ENCODE peak calls at places on chromosomes 6 and 20, in five cellular contexts. Q is memory B cell, A is foreskin melanocyte, B is nephron progenitor cell, J is MM.1S. W is an unnamed sample.

GRCh38 chr6:33314515-33314942 is 651 bp upstream of the TAPBP start:
- DNase-seq in Q (peak; percentile 70), A (peak; percentile 73), B (peak; percentile 40), J (peak; percentile 56), W (peak; percentile 62)

GRCh38 chr20:59400666-59401065 is 100.3 kb downstream of the EDN3 start:
- DNase-seq in Q (no peak), A (no peak), B (no peak), J (no peak), W (no peak)

GRCh38 chr6:167443098-167443680 is 118.3 kb downstream of the TTLL2 start:
- DNase-seq in Q (no peak), A (no peak), B (no peak), J (no peak), W (no peak)

GRCh38 chr6:56695702-56696101 is 53.0 kb upstream of the DST start:
- DNase-seq in Q (no peak), A (no peak), B (no peak), J (no peak), W (no peak)

GRCh38 chr6:73929421-73929820 is 233.4 kb downstream of the CD109 start:
- DNase-seq in Q (no peak), A (no peak), B (no peak), J (no peak), W (no peak)

GRCh38 chr6:108541843-108542795 is 18.6 kb upstream of the FOXO3 start:
- DNase-seq in Q (peak; percentile 65), A (no peak), B (peak; percentile 69), J (peak; percentile 94), W (peak; percentile 85)

GRCh38 chr20:45339799-45340198 is 8.4 kb downstream of the SDC4 start:
- DNase-seq in Q (no peak), A (no peak), B (no peak), J (no peak), W (no peak)

GRCh38 chr6:157314705-157315321 is 8.5 kb downstream of the TMEM242 start:
- DNase-seq in Q (no peak), A (peak; percentile 58), B (no peak), J (peak; percentile 69), W (peak; percentile 91)

GRCh38 chr6:167855825-167856425 is 29.2 kb downstream of the AFDN start:
- DNase-seq in Q (no peak), A (peak; percentile 83), B (no peak), J (no peak), W (peak; percentile 52)

GRCh38 chr6:27556406-27556805 is 83.5 kb upstream of the ZNF184 start:
- DNase-seq in Q (no peak), A (no peak), B (no peak), J (no peak), W (no peak)

GRCh38 chr20:17895641-17896246 is 72.8 kb downstream of the SNX5 start:
- DNase-seq in Q (peak; percentile 32), A (no peak), B (no peak), J (no peak), W (peak; percentile 46)

GRCh38 chr6:18477301-18477941 is 90.3 kb downstream of the RNF144B start:
- DNase-seq in Q (no peak), A (no peak), B (no peak), J (no peak), W (peak; percentile 78)

GRCh38 chr6:169866668-169867521 is 115.5 kb downstream of the ERMARD start:
- DNase-seq in Q (no peak), A (no peak), B (no peak), J (no peak), W (no peak)

GRCh38 chr6:12342664-12343063 is 52.5 kb downstream of the EDN1 start:
- DNase-seq in Q (no peak), A (no peak), B (no peak), J (no peak), W (no peak)

GRCh38 chr20:35339007-35339406 is 46.8 kb upstream of the FAM83C start:
- DNase-seq in Q (no peak), A (peak; percentile 80), B (no peak), J (no peak), W (no peak)